ENCODE peak calls at places on chromosomes 1 and 21, in seven cellular contexts. One of them, this sample, is unnamed. For H3K4me1, the result is how much of the 10 kb centered on the place peaks cover.

GRCh38 chr1:22607154-22607553 is 29.3 kb upstream of the C1QA start:
- DNase-seq in cardiac muscle cell: no peak
- DNase-seq in GM23248: no peak
- DNase-seq in HepG2: no peak
- DNase-seq in A549: no peak
- DNase-seq in hepatocyte: no peak
- DNase-seq in left ventricle myocardium inferior: no peak
- DNase-seq in this sample: no peak

GRCh38 chr1:223133301-223133823 is 9.7 kb downstream of the TLR5 start:
- DNase-seq in GM23248: no peak
- DNase-seq in left ventricle myocardium inferior: no peak
- DNase-seq in cardiac muscle cell: no peak
- DNase-seq in A549: no peak
- DNase-seq in HepG2: no peak
- DNase-seq in hepatocyte: no peak
- DNase-seq in this sample: no peak

GRCh38 chr21:36960676-36961284 is 5.7 kb downstream of the HLCS start:
- DNase-seq in left ventricle myocardium inferior: no peak
- DNase-seq in A549: no peak
- DNase-seq in GM23248: no peak
- DNase-seq in hepatocyte: no peak
- DNase-seq in HepG2: no peak
- DNase-seq in cardiac muscle cell: no peak
- DNase-seq in this sample: no peak

GRCh38 chr1:170225735-170226524 is 80.2 kb downstream of the NTMT2 start:
- DNase-seq in GM23248: peak
- DNase-seq in hepatocyte: peak
- DNase-seq in A549: no peak
- DNase-seq in HepG2: no peak
- DNase-seq in left ventricle myocardium inferior: no peak
- DNase-seq in cardiac muscle cell: no peak
- DNase-seq in this sample: no peak

GRCh38 chr1:72037745-72038343 is 244.5 kb downstream of the NEGR1 start:
- DNase-seq in hepatocyte: peak
- DNase-seq in left ventricle myocardium inferior: no peak
- DNase-seq in A549: no peak
- DNase-seq in HepG2: peak
- DNase-seq in cardiac muscle cell: peak
- DNase-seq in GM23248: peak
- DNase-seq in this sample: peak

GRCh38 chr1:174191255-174191906 is 32.1 kb downstream of the RABGAP1L start:
- DNase-seq in left ventricle myocardium inferior: no peak
- DNase-seq in cardiac muscle cell: peak
- DNase-seq in A549: no peak
- DNase-seq in hepatocyte: no peak
- DNase-seq in GM23248: peak
- DNase-seq in HepG2: no peak
- DNase-seq in this sample: no peak

GRCh38 chr1:107309962-107310361 is 169.1 kb downstream of the NTNG1 start:
- DNase-seq in HepG2: no peak
- DNase-seq in GM23248: no peak
- DNase-seq in cardiac muscle cell: no peak
- DNase-seq in hepatocyte: no peak
- DNase-seq in left ventricle myocardium inferior: no peak
- DNase-seq in A549: no peak
- DNase-seq in this sample: no peak

GRCh38 chr1:3463408-3463811 is 8.9 kb downstream of the ARHGEF16 start:
- DNase-seq in left ventricle myocardium inferior: no peak
- DNase-seq in GM23248: no peak
- DNase-seq in hepatocyte: no peak
- DNase-seq in cardiac muscle cell: no peak
- DNase-seq in HepG2: no peak
- DNase-seq in A549: no peak
- DNase-seq in this sample: no peak

GRCh38 chr1:212225416-212225815 is 59.8 kb upstream of the PPP2R5A start:
- DNase-seq in cardiac muscle cell: no peak
- DNase-seq in HepG2: no peak
- DNase-seq in A549: no peak
- DNase-seq in left ventricle myocardium inferior: no peak
- DNase-seq in hepatocyte: no peak
- DNase-seq in GM23248: no peak
- DNase-seq in this sample: no peak

GRCh38 chr1:160206421-160207117 is 1.4 kb downstream of the PEA15 start:
- DNase-seq in hepatocyte: peak
- DNase-seq in HepG2: no peak
- DNase-seq in cardiac muscle cell: peak
- DNase-seq in GM23248: peak
- DNase-seq in A549: peak
- DNase-seq in left ventricle myocardium inferior: no peak
- DNase-seq in this sample: no peak

GRCh38 chr21:42319368-42319767 is 4.2 kb upstream of the TFF3 start:
- DNase-seq in GM23248: no peak
- DNase-seq in A549: no peak
- DNase-seq in HepG2: no peak
- DNase-seq in cardiac muscle cell: no peak
- DNase-seq in hepatocyte: no peak
- DNase-seq in left ventricle myocardium inferior: no peak
- DNase-seq in this sample: no peak

GRCh38 chr1:89904219-89904980 is 83.6 kb downstream of the LRRC8D start:
- DNase-seq in HepG2: no peak
- DNase-seq in GM23248: no peak
- DNase-seq in left ventricle myocardium inferior: no peak
- DNase-seq in A549: no peak
- DNase-seq in cardiac muscle cell: peak
- DNase-seq in hepatocyte: no peak
- DNase-seq in this sample: no peak

GRCh38 chr1:26307363-26307781 is 936 bp upstream of the UBXN11 start:
- DNase-seq in hepatocyte: no peak
- DNase-seq in HepG2: no peak
- DNase-seq in GM23248: no peak
- DNase-seq in left ventricle myocardium inferior: no peak
- DNase-seq in A549: no peak
- DNase-seq in cardiac muscle cell: no peak
- DNase-seq in this sample: no peak

GRCh38 chr21:31161157-31161556 is 122.9 kb upstream of the KRTAP19-8 start:
- DNase-seq in HepG2: no peak
- DNase-seq in GM23248: peak
- DNase-seq in left ventricle myocardium inferior: no peak
- DNase-seq in hepatocyte: no peak
- DNase-seq in cardiac muscle cell: peak
- DNase-seq in A549: no peak
- DNase-seq in this sample: no peak

GRCh38 chr1:65958561-65959350 is 166.1 kb downstream of the PDE4B start:
- DNase-seq in HepG2: peak
- DNase-seq in cardiac muscle cell: peak
- DNase-seq in A549: peak
- DNase-seq in left ventricle myocardium inferior: no peak
- DNase-seq in GM23248: peak
- DNase-seq in hepatocyte: peak
- DNase-seq in this sample: no peak

GRCh38 chr1:65209005-65209885 is 61.2 kb downstream of the AK4 start:
- DNase-seq in left ventricle myocardium inferior: no peak
- DNase-seq in hepatocyte: peak
- DNase-seq in HepG2: peak
- DNase-seq in cardiac muscle cell: peak
- DNase-seq in GM23248: peak
- DNase-seq in A549: peak
- DNase-seq in this sample: no peak

GRCh38 chr1:54500030-54500389 is 48.0 kb upstream of the ACOT11 start:
- DNase-seq in GM23248: no peak
- DNase-seq in HepG2: no peak
- DNase-seq in hepatocyte: no peak
- DNase-seq in cardiac muscle cell: no peak
- DNase-seq in A549: no peak
- DNase-seq in left ventricle myocardium inferior: no peak
- DNase-seq in this sample: no peak

GRCh38 chr1:54498383-54499096 is 49.5 kb upstream of the ACOT11 start:
- DNase-seq in GM23248: no peak
- DNase-seq in left ventricle myocardium inferior: no peak
- DNase-seq in HepG2: no peak
- DNase-seq in cardiac muscle cell: no peak
- DNase-seq in A549: no peak
- DNase-seq in hepatocyte: no peak
- DNase-seq in this sample: no peak

GRCh38 chr1:54495954-54496353 is 52.1 kb upstream of the ACOT11 start:
- DNase-seq in cardiac muscle cell: no peak
- DNase-seq in A549: no peak
- DNase-seq in HepG2: no peak
- DNase-seq in left ventricle myocardium inferior: no peak
- DNase-seq in hepatocyte: no peak
- DNase-seq in GM23248: no peak
- DNase-seq in this sample: no peak

GRCh38 chr1:54499097-54500029 is 48.7 kb upstream of the ACOT11 start:
- DNase-seq in hepatocyte: peak
- DNase-seq in cardiac muscle cell: peak
- DNase-seq in A549: peak
- DNase-seq in left ventricle myocardium inferior: no peak
- DNase-seq in HepG2: no peak
- DNase-seq in GM23248: peak
- DNase-seq in this sample: no peak

DNA sequence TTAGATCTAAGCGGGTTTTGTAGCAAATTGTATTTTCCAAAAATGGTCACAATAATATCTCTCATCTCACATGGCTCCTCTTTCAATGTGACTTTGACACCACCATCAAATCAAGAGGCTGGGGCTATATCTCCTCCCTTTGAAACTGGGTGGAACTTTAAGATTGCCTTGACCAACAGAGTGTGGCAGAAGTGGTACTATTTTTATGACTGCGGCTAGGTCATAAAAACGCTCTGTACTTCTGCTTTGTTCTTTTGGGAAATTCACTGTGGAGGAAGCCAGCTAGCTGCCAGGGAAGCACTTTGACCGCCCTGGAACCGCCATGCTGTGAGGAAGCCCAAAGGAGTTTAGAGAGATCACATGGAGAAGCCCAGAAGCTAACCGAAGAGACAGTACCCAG is 50.7 kb upstream of the ACOT11 start:
- DNase-seq in cardiac muscle cell: no peak
- DNase-seq in hepatocyte: no peak
- DNase-seq in HepG2: no peak
- DNase-seq in GM23248: no peak
- DNase-seq in A549: no peak
- DNase-seq in left ventricle myocardium inferior: no peak
- DNase-seq in this sample: no peak
- H3K4me1 ChIP-seq in cardiac muscle cell: under half
- H3K4me1 ChIP-seq in hepatocyte: under half
- H3K4me1 ChIP-seq in HepG2: under half
- H3K4me1 ChIP-seq in GM23248: under half
- H3K4me1 ChIP-seq in A549: under half
- H3K4me1 ChIP-seq in left ventricle myocardium inferior: under half
- H3K4me1 ChIP-seq in this sample: under half

DNA sequence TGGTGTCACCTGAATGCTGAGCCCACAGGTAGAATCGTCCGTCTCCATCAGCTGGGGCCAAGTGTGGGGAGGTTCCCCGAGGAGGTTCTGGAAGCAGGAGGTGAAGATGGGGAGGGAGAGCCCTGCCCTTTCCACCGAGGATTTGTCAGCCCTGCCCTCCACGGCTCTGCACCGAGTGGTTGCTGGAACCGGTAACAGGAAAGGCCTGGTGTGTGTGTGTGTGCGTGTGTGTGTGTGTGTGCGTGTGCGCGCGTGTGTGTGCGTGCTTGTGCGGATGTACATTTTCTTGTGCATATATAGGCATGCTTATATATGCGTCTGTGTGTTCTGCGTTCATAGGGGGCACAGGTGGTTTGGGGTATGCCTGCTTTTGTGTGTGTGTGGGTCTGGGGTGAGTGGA is 3.5 kb downstream of the NBL1 start:
- DNase-seq in left ventricle myocardium inferior: no peak
- DNase-seq in HepG2: no peak
- DNase-seq in A549: no peak
- DNase-seq in cardiac muscle cell: no peak
- DNase-seq in GM23248: peak
- DNase-seq in hepatocyte: no peak
- DNase-seq in this sample: no peak
- H3K27ac ChIP-seq in left ventricle myocardium inferior: peak
- H3K27ac ChIP-seq in HepG2: no peak
- H3K27ac ChIP-seq in A549: no peak
- H3K27ac ChIP-seq in cardiac muscle cell: no peak
- H3K27ac ChIP-seq in GM23248: no peak
- H3K27ac ChIP-seq in hepatocyte: no peak
- H3K27ac ChIP-seq in this sample: peak

GRCh38 chr1:201928266-201928665 is 18.1 kb downstream of the LMOD1 start:
- DNase-seq in cardiac muscle cell: no peak
- DNase-seq in left ventricle myocardium inferior: no peak
- DNase-seq in A549: no peak
- DNase-seq in HepG2: no peak
- DNase-seq in hepatocyte: no peak
- DNase-seq in GM23248: no peak
- DNase-seq in this sample: no peak

GRCh38 chr1:201930137-201930536 is 16.2 kb downstream of the LMOD1 start:
- DNase-seq in A549: no peak
- DNase-seq in hepatocyte: no peak
- DNase-seq in HepG2: no peak
- DNase-seq in cardiac muscle cell: no peak
- DNase-seq in GM23248: no peak
- DNase-seq in left ventricle myocardium inferior: no peak
- DNase-seq in this sample: no peak

GRCh38 chr1:201921952-201922558 is 24.3 kb downstream of the LMOD1 start:
- DNase-seq in left ventricle myocardium inferior: no peak
- DNase-seq in GM23248: no peak
- DNase-seq in A549: no peak
- DNase-seq in HepG2: no peak
- DNase-seq in cardiac muscle cell: no peak
- DNase-seq in hepatocyte: no peak
- DNase-seq in this sample: no peak

GRCh38 chr1:201925301-201925567 is 21.1 kb downstream of the LMOD1 start:
- DNase-seq in left ventricle myocardium inferior: no peak
- DNase-seq in hepatocyte: no peak
- DNase-seq in HepG2: no peak
- DNase-seq in GM23248: no peak
- DNase-seq in cardiac muscle cell: no peak
- DNase-seq in A549: no peak
- DNase-seq in this sample: no peak

GRCh38 chr1:201925961-201926585 is 20.3 kb downstream of the LMOD1 start:
- DNase-seq in cardiac muscle cell: peak
- DNase-seq in GM23248: no peak
- DNase-seq in left ventricle myocardium inferior: no peak
- DNase-seq in hepatocyte: no peak
- DNase-seq in HepG2: no peak
- DNase-seq in A549: no peak
- DNase-seq in this sample: no peak
- H3K4me1 ChIP-seq in cardiac muscle cell: under half
- H3K4me1 ChIP-seq in GM23248: under half
- H3K4me1 ChIP-seq in left ventricle myocardium inferior: under half
- H3K4me1 ChIP-seq in hepatocyte: under half
- H3K4me1 ChIP-seq in HepG2: under half
- H3K4me1 ChIP-seq in A549: under half
- H3K4me1 ChIP-seq in this sample: under half

DNA sequence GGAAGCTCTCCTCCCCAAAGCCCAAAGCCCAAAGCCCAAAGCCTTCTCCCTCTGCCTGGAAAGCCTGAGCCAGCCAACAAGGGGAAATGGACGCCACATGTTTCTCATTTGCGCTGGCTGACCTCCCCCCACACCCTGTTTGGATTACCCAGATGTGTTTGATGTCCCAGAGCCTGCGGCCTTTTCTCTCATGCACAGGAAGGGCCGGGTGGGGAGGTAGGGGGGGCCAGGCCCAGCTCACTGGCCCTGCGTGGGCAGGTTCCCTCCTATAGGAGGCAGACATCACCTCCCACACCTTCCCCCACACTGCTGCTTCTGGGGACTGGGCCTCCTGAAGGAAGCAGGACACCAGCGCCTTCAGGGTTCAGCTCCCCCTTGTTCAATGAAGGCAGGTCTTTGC is 116.3 kb downstream of the NAV1 start:
- DNase-seq in cardiac muscle cell: peak
- DNase-seq in A549: no peak
- DNase-seq in hepatocyte: peak
- DNase-seq in GM23248: peak
- DNase-seq in left ventricle myocardium inferior: no peak
- DNase-seq in HepG2: no peak
- DNase-seq in this sample: peak
- H3K27ac ChIP-seq in cardiac muscle cell: no peak
- H3K27ac ChIP-seq in A549: no peak
- H3K27ac ChIP-seq in hepatocyte: peak
- H3K27ac ChIP-seq in GM23248: peak
- H3K27ac ChIP-seq in left ventricle myocardium inferior: peak
- H3K27ac ChIP-seq in HepG2: no peak
- H3K27ac ChIP-seq in this sample: no peak